ENCODE peak calls at places on chromosomes 7 and 10, in four cellular contexts. I is astrocyte of the spinal cord, O is lower lobe of right lung, X is B cell. Z is an unnamed sample.

GRCh38 chr10:29078919-29079318 is 210.0 kb upstream of the LYZL1 start:
- DNase-seq in I (no peak), O (no peak), X (no peak), Z (no peak)

GRCh38 chr10:77348711-77349110 is 288.9 kb downstream of the KCNMA1 start:
- DNase-seq in I (no peak), O (no peak), X (no peak), Z (no peak)

GRCh38 chr7:150793569-150794238 is 6.5 kb downstream of the TMEM176B start:
- DNase-seq in I (no peak), O (no peak), X (no peak), Z (no peak)

GRCh38 chr10:125694874-125695273 is 11.9 kb upstream of the TEX36 start:
- DNase-seq in I (peak; percentile 40), O (no peak), X (no peak), Z (no peak)

GRCh38 chr7:129426482-129426881 is 7.8 kb upstream of the STRIP2 start:
- DNase-seq in I (no peak), O (no peak), X (no peak), Z (no peak)

GRCh38 chr7:134777908-134778580 is 1.4 kb upstream of the CALD1 start:
- DNase-seq in I (peak; percentile 26), O (no peak), X (no peak), Z (no peak)

GRCh38 chr10:90871279-90871760 is 454 bp upstream of the RPP30 start:
- DNase-seq in I (peak; percentile 90), O (no peak), X (peak; percentile 63), Z (peak; percentile 70)

GRCh38 chr10:7891634-7892033 is 73.3 kb downstream of the TAF3 start:
- DNase-seq in I (peak; percentile 22), O (no peak), X (no peak), Z (no peak)

GRCh38 chr7:99752354-99752753 is 17.4 kb upstream of the CYP3A7 start:
- DNase-seq in I (no peak), O (no peak), X (no peak), Z (no peak)

GRCh38 chr10:123139521-123140163 is 3.9 kb downstream of the HMX3 start:
- DNase-seq in I (no peak), O (no peak), X (peak; percentile 15), Z (peak; percentile 15)

GRCh38 chr10:48604408-48605263 is at the start of gene ARHGAP22:
- DNase-seq in I (peak; percentile 52), O (peak; percentile 56), X (peak; percentile 65), Z (no peak)

GRCh38 chr7:77903597-77903996 is 105.0 kb downstream of the PHTF2 start:
- DNase-seq in I (no peak), O (no peak), X (peak; percentile 44), Z (peak; percentile 10)

GRCh38 chr10:60335708-60336107 is 54.0 kb downstream of the ANK3 start:
- DNase-seq in I (no peak), O (no peak), X (no peak), Z (no peak)

GRCh38 chr7:135161669-135162068 is 8.8 kb downstream of the CYREN start:
- DNase-seq in I (no peak), O (no peak), X (no peak), Z (no peak)

GRCh38 chr10:111856631-111857030 is 326.9 kb downstream of the GPAM start:
- DNase-seq in I (no peak), O (no peak), X (no peak), Z (no peak)

GRCh38 chr7:29810813-29811482 is 4.6 kb downstream of the WIPF3 start:
- DNase-seq in I (no peak), O (no peak), X (no peak), Z (no peak)

GRCh38 chr7:138126928-138127327 is 50.7 kb downstream of the AKR1D1 start:
- DNase-seq in I (no peak), O (no peak), X (no peak), Z (no peak)

GRCh38 chr10:44752451-44753441 is 158.4 kb upstream of the TMEM72 start:
- DNase-seq in I (peak; percentile 97), O (no peak), X (no peak), Z (no peak)

GRCh38 chr7:78529392-78529791 is 730.8 kb downstream of the PHTF2 start:
- DNase-seq in I (no peak), O (no peak), X (no peak), Z (no peak)

GRCh38 chr7:152615052-152615741 is 60.7 kb downstream of the XRCC2 start:
- DNase-seq in I (no peak), O (no peak), X (no peak), Z (no peak)

GRCh38 chr7:101590663-101591435 is 38.2 kb downstream of the MYL10 start:
- DNase-seq in I (no peak), O (no peak), X (no peak), Z (no peak)

GRCh38 chr10:70528726-70529362 is 50.3 kb downstream of the PALD1 start:
- DNase-seq in I (peak; percentile 42), O (no peak), X (no peak), Z (peak; percentile 16)

GRCh38 chr7:7970113-7970619 is 1.6 kb downstream of the GLCCI1 start:
- DNase-seq in I (peak; percentile 32), O (no peak), X (no peak), Z (no peak)

GRCh38 chr7:26857534-26858228 is 6.7 kb downstream of the SKAP2 start:
- DNase-seq in I (peak; percentile 82), O (peak; percentile 50), X (peak; percentile 56), Z (no peak)

GRCh38 chr10:122487231-122487765 is 25.9 kb downstream of the HTRA1 start:
- DNase-seq in I (peak; percentile 43), O (no peak), X (no peak), Z (no peak)

GRCh38 chr7:4641091-4641666 is 40.9 kb upstream of the FOXK1 start:
- DNase-seq in I (no peak), O (no peak), X (no peak), Z (no peak)

GRCh38 chr10:97724341-97724941 is 10.9 kb downstream of the MARVELD1 start:
- DNase-seq in I (no peak), O (no peak), X (no peak), Z (no peak)

GRCh38 chr7:74193913-74194312 is 15.9 kb upstream of the LAT2 start:
- DNase-seq in I (no peak), O (no peak), X (no peak), Z (no peak)

GRCh38 chr7:50696810-50697582 is 85.7 kb downstream of the GRB10 start:
- DNase-seq in I (no peak), O (no peak), X (no peak), Z (peak; percentile 31)
- TF ChIP-seq CTCF in I (peak; percentile 61), O (peak; percentile 42), X (peak; percentile 12), Z (peak; percentile 63)

GRCh38 chr10:129785536-129785981 is 178.5 kb downstream of the EBF3 start:
- DNase-seq in I (no peak), O (no peak), X (no peak), Z (no peak)
- TF ChIP-seq CTCF in I (no peak), O (no peak), X (no peak), Z (no peak)

GRCh38 chr10:4708123-4708759 is 117.8 kb upstream of the AKR1E2 start:
- DNase-seq in I (no peak), O (no peak), X (no peak), Z (peak; percentile 36)

DNA sequence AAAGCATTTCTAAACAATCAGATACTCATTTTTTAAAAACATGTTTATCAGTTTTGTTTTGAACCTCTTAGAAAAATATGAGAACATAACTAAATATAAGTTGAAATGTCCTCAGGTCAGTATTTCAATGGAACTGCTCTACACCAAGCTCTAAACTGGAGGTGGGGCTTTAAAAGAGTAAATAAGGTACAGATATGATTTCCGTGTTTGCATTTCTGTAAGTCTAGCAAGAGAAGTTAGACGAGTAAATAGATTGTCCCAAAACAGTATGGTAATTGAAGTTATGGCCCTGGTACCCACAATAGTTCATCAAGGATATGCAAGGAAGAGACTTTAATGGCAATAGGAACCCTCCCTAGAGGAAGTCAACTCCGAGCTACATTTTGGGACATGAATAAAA is 115.1 kb upstream of the AKR1E2 start:
- DNase-seq in I (no peak), O (no peak), X (no peak), Z (no peak)
- TF ChIP-seq CTCF in I (no peak), O (no peak), X (no peak), Z (no peak)

GRCh38 chr10:103967433-103968142 is 648 bp downstream of the SLK start:
- DNase-seq in I (peak; percentile 34), O (no peak), X (no peak), Z (peak; percentile 10)
- TF ChIP-seq CTCF in I (no peak), O (no peak), X (no peak), Z (no peak)

DNA sequence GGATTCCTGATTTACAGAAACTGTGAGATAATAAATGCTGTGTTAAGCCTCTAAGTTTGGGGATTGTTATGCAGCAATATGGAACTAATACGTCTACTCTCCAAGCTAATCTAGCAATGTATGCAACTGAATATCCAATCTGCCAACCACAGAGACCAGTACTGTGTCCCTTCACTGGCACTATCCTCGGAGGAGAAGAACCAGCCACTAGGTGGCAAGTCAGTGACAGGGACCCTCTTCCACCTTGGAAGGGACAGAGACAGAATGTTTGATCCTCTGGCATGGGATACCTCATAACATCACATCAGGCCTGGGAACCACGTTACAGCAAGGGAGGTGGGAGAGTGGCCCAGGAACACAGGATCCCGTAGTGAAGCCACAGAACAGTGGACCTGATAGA is 96.4 kb downstream of the CREM start:
- DNase-seq in I (no peak), O (no peak), X (no peak), Z (no peak)
- TF ChIP-seq CTCF in I (no peak), O (no peak), X (no peak), Z (no peak)

GRCh38 chr7:89334785-89335184 is 539.2 kb upstream of the TEX47 start:
- DNase-seq in I (no peak), O (no peak), X (no peak), Z (no peak)
- TF ChIP-seq CTCF in I (no peak), O (no peak), X (no peak), Z (no peak)

Z was measured in activated CD8-positive, alpha-beta T cell treated with anti-CD3 and anti-CD28 coated beads for 36 hours.